ENCODE peak calls at places on chromosomes 1 and 21, in ten cellular contexts. T is naive thymus-derived CD4-positive, alpha-beta T cell; P is psoas muscle; I is IMR-90; M is colonic mucosa; V is mesenchymal stem cell; X is left ventricle myocardium inferior; S is left lung; Y is cardiac fibroblast; A is SK-N-MC. B is an unnamed sample.
A peak's percentile ranks its signal among the peaks of the same experiment; 100 is the strongest.

GRCh38 chr1:64043976-64044375 is 159.4 kb upstream of the UBE2U start:
- DNase-seq in I (peak; percentile 31), P (no peak), A (no peak), T (no peak), Y (peak; percentile 80), M (no peak), V (no peak), X (no peak), S (no peak), B (peak; percentile 77)

GRCh38 chr1:186738896-186739295 is 58.7 kb upstream of the PTGS2 start:
- DNase-seq in A (no peak), P (no peak), M (no peak), V (no peak), I (no peak), T (no peak), X (no peak), Y (no peak), S (no peak), B (no peak)

GRCh38 chr21:22791986-22792560 is 1793.9 kb downstream of the NCAM2 start:
- DNase-seq in S (no peak), T (no peak), V (peak; percentile 34), M (peak; percentile 18), X (no peak), A (peak; percentile 91), I (peak; percentile 38), P (no peak), Y (peak; percentile 66), B (peak; percentile 24)

GRCh38 chr21:36707763-36708511 is 9.0 kb downstream of the SIM2 start:
- DNase-seq in T (no peak), X (no peak), A (no peak), Y (no peak), M (no peak), S (no peak), P (no peak), V (no peak), I (no peak), B (no peak)

GRCh38 chr1:227343727-227344551 is 25.6 kb upstream of the CDC42BPA start:
- DNase-seq in A (peak; percentile 90), T (no peak), X (no peak), M (no peak), I (peak; percentile 96), V (peak; percentile 88), Y (peak; percentile 96), P (no peak), S (no peak), B (peak; percentile 57)

GRCh38 chr1:31010081-31010989 is 55.2 kb downstream of the PUM1 start:
- DNase-seq in P (no peak), I (peak; percentile 92), T (no peak), M (no peak), A (no peak), S (no peak), Y (peak; percentile 61), X (no peak), V (peak; percentile 83), B (peak; percentile 66)

GRCh38 chr21:16579538-16579937 is 849.8 kb downstream of the USP25 start:
- DNase-seq in A (peak; percentile 48), M (no peak), V (peak; percentile 32), X (no peak), Y (peak; percentile 31), P (no peak), T (no peak), S (no peak), I (peak; percentile 53), B (no peak)

GRCh38 chr1:163273766-163274441 is 47.9 kb upstream of the NUF2 start:
- DNase-seq in I (no peak), A (no peak), V (no peak), S (no peak), X (no peak), P (no peak), M (no peak), T (no peak), Y (no peak), B (no peak)

GRCh38 chr1:41795205-41795762 is 123.4 kb downstream of the HIVEP3 start:
- DNase-seq in Y (peak; percentile 79), S (peak; percentile 4), I (peak; percentile 73), T (no peak), A (no peak), M (no peak), X (no peak), P (no peak), V (peak; percentile 44), B (peak; percentile 32)

GRCh38 chr1:236111527-236112331 is 30.6 kb upstream of the GPR137B start:
- DNase-seq in P (no peak), S (no peak), A (no peak), X (no peak), I (no peak), Y (no peak), T (no peak), V (no peak), M (no peak), B (no peak)

GRCh38 chr1:14113841-14114567 is 414.0 kb downstream of the PRDM2 start:
- DNase-seq in V (no peak), X (peak; percentile 34), S (peak; percentile 50), M (peak; percentile 35), P (peak; percentile 31), T (no peak), I (peak; percentile 13), A (peak; percentile 10), Y (peak; percentile 5), B (no peak)

GRCh38 chr1:77687519-77687906 is 5.1 kb upstream of the ZZZ3 start:
- DNase-seq in P (peak; percentile 35), S (no peak), T (no peak), V (peak; percentile 49), A (no peak), X (peak; percentile 23), Y (peak; percentile 28), M (peak; percentile 42), I (no peak), B (peak; percentile 22)

GRCh38 chr1:78096976-78097375 is 51.2 kb downstream of the GIPC2 start:
- DNase-seq in P (no peak), T (no peak), A (no peak), Y (peak; percentile 40), I (no peak), V (no peak), X (no peak), M (no peak), S (no peak), B (no peak)

DNA sequence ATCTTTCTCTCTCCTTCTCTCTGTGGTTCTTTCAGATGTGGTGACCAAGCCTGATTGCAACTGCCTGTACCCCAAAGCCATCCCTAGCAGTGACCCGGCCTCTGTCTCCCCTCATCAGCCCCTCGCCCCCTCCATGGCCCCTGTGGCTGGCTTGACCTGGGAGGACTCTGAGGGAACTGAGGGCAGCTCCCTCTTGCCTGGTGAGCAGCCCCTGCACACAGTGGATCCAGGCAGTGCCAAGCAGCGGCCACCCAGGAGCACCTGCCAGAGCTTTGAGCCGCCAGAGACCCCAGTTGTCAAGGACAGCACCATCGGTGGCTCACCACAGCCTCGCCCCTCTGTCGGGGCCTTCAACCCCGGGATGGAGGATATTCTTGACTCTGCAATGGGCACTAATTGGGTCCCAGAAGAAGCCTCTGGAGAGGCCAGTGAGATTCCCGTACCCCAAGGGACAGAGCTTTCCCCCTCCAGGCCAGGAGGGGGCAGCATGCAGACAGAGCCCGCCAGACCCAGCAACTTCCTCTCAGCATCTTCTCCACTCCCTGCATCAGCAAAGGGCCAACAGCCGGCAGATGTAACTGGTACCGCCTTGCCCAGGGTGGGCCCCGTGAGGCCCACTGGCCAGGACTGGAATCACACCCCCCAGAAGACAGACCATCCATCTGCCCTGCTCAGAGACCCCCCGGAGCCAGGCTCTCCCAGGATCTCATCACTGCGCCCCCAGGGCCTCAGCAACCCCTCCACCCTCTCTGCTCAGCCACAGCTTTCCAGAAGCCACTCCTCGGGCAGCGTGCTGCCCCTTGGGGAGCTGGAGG is 12.7 kb downstream of the CSF1 start:
- DNase-seq in P (no peak), X (no peak), A (no peak), M (peak; percentile 32), S (no peak), Y (peak; percentile 26), V (no peak), T (no peak), I (no peak), B (no peak)
- H3K4me3 ChIP-seq in P (no peak overlapping the region), X (no peak overlapping the region), A (no peak overlapping the region), M (no peak overlapping the region), S (no peak overlapping the region), Y (no peak overlapping the region), V (no peak overlapping the region), T (no peak overlapping the region), I (no peak overlapping the region), B (no peak overlapping the region)

DNA sequence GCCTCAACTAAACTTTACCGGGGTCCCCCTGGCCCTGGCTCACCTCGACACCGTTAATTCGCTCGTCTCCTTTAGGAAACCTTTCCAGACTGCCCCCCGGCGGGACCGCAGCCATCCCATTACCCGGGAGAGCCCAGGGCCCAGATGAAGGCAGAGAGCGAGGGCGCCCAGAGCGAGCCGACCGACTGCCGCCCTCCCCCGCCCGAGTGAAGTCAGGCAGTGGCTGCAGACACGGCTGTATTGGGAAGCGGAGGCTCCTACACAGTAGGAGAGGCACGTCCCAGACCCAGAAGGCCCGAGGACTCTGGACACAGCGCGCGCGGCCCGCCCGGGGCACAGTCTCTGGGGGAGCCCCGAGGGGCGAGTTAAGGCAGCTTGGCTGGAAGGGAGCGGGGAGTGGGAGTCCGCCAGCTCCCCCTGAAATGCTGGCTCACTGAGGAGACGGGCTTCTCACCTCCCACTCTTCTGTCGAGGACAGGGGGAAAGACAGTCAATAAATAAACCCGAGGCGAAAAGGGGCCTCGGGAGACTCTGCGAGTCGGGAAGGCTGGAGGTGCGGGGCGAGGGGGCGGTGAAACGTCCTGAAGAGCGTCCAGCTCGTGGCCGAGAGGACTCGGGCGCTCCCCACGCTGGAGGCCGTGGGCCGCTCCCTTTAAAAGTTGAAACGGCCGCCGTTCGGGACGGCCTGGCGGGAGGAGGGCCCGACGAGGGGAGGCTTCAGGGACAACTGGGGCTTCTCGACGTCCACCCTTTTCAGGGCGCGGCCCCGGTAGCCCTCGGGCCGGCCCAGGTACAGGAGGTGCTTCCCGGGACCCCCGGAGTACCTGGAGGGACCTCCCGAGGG is 14.4 kb downstream of the SEMA6C start:
- DNase-seq in M (peak; percentile 38), V (peak; percentile 44), S (no peak), A (no peak), X (no peak), I (no peak), T (no peak), P (peak; percentile 39), Y (peak; percentile 27), B (no peak)
- H3K4me3 ChIP-seq in M (peak overlapping the region; percentile 27), V (no peak overlapping the region), S (peak overlapping the region; percentile 39), A (no peak overlapping the region), X (peak overlapping the region; percentile 61), I (no peak overlapping the region), T (peak overlapping the region; percentile 49), P (peak overlapping the region; percentile 50), Y (no peak overlapping the region), B (peak overlapping the region; percentile 48)

DNA sequence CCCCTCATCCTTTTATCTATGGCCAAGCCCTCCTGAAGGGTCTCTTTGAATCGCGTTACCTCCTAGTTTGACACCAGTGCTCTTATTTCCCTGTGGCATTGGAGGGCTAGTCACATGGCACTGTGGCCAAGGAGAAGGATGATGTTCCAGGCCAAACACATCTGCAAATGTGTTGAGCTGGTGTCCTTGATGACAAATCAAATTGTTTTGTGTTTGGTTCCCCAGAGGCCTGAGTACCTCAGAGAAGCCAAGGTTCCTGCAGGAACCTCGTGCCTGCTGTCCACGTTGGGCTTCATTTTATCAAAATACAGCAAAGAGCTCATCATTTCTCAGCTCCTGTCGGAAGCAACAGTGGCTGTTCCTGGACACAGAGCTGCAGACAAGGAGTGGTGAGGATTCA is 20.7 kb downstream of the NDUFS5 start:
- DNase-seq in P (no peak), X (no peak), V (no peak), I (no peak), Y (peak; percentile 68), S (no peak), A (no peak), T (no peak), M (no peak), B (no peak)
- H3K4me3 ChIP-seq in P (no peak overlapping the region), X (no peak overlapping the region), V (no peak overlapping the region), I (no peak overlapping the region), Y (no peak overlapping the region), S (no peak overlapping the region), A (no peak overlapping the region), T (no peak overlapping the region), M (no peak overlapping the region), B (no peak overlapping the region)

GRCh38 chr1:241637046-241637590 is 3.1 kb downstream of the CHML start:
- DNase-seq in I (peak; percentile 25), A (no peak), S (no peak), P (no peak), X (no peak), M (no peak), Y (peak; percentile 21), V (no peak), T (no peak), B (no peak)
- H3K4me3 ChIP-seq in I (peak overlapping the region; percentile 27), A (peak overlapping the region; percentile 90), S (no peak overlapping the region), P (no peak overlapping the region), X (no peak overlapping the region), M (no peak overlapping the region), Y (no peak overlapping the region), V (no peak overlapping the region), T (no peak overlapping the region), B (no peak overlapping the region)

B was measured in brain microvascular endothelial cell.